ENCODE peak calls at places on chromosomes 13 and 19, in seven cellular contexts. R, U, D, Q, E, Y and T are unnamed samples.

GRCh38 chr19:13234518-13234917 is 84.3 kb downstream of the IER2 start:
- DNase-seq in R (peak; percentile 65), U (no peak), D (peak; percentile 18), Q (peak; percentile 65), E (peak; percentile 50), Y (no peak), T (peak; percentile 16)

GRCh38 chr19:2168619-2169424 is 5.1 kb downstream of the DOT1L start:
- DNase-seq in R (peak; percentile 73), U (peak; percentile 26), D (peak; percentile 92), Q (peak; percentile 59), E (peak; percentile 94), Y (no peak), T (peak; percentile 99)

GRCh38 chr13:95160112-95160906 is 140.9 kb downstream of the ABCC4 start:
- DNase-seq in R (no peak), U (no peak), D (no peak), Q (no peak), E (no peak), Y (no peak), T (no peak)

GRCh38 chr19:11005521-11005920 is 44.7 kb downstream of the SMARCA4 start:
- DNase-seq in R (no peak), U (no peak), D (no peak), Q (no peak), E (no peak), Y (no peak), T (no peak)

GRCh38 chr13:77150651-77151050 is 123.7 kb upstream of the FBXL3 start:
- DNase-seq in R (no peak), U (no peak), D (no peak), Q (no peak), E (no peak), Y (no peak), T (no peak)

GRCh38 chr19:33750587-33751385 is 45.9 kb upstream of the KCTD15 start:
- DNase-seq in R (no peak), U (no peak), D (no peak), Q (no peak), E (no peak), Y (peak; percentile 49), T (no peak)

GRCh38 chr19:3336680-3337523 is 29.5 kb upstream of the NFIC start:
- DNase-seq in R (no peak), U (peak; percentile 27), D (no peak), Q (no peak), E (peak; percentile 97), Y (peak; percentile 88), T (peak; percentile 75)

GRCh38 chr19:11261431-11261901 is 858 bp downstream of the DOCK6 start:
- DNase-seq in R (no peak), U (no peak), D (no peak), Q (no peak), E (peak; percentile 64), Y (no peak), T (no peak)

GRCh38 chr13:80259159-80259558 is 81.8 kb downstream of the SPRY2 start:
- DNase-seq in R (no peak), U (no peak), D (no peak), Q (no peak), E (no peak), Y (no peak), T (no peak)

GRCh38 chr13:51955841-51956603 is 55.2 kb downstream of the ATP7B start:
- DNase-seq in R (no peak), U (no peak), D (no peak), Q (no peak), E (no peak), Y (peak; percentile 50), T (no peak)

GRCh38 chr13:95652821-95653220 is 8.3 kb upstream of the DZIP1 start:
- DNase-seq in R (no peak), U (no peak), D (no peak), Q (no peak), E (no peak), Y (no peak), T (no peak)

GRCh38 chr13:112965573-112966115 is 3.4 kb upstream of the MCF2L start:
- DNase-seq in R (no peak), U (no peak), D (no peak), Q (no peak), E (peak; percentile 16), Y (no peak), T (no peak)